ENCODE peak calls at places on chromosomes 11 and 22, in six cellular contexts. B is prostate gland, E is transverse colon, O is endothelial cell of umbilical vein, C is upper lobe of left lung, I is K562. A is an unnamed sample.

GRCh38 chr11:13291361-13291760 is 13.8 kb downstream of the BMAL1 start:
- DNase-seq in C (no peak), I (no peak), E (no peak), O (no peak), B (no peak), A (no peak)

GRCh38 chr11:109347304-109347703 is 74.7 kb upstream of the C11orf87 start:
- DNase-seq in O (no peak), C (no peak), E (no peak), B (no peak), I (no peak), A (no peak)

GRCh38 chr11:76276046-76276772 is 69.9 kb upstream of the WNT11 start:
- DNase-seq in C (no peak), O (no peak), I (no peak), E (no peak), B (no peak), A (no peak)

GRCh38 chr11:101321222-101321621 is 191.6 kb upstream of the PGR start:
- DNase-seq in I (no peak), B (no peak), C (peak), E (no peak), O (no peak), A (no peak)

GRCh38 chr22:24380220-24381218 is 46.9 kb upstream of the ADORA2A start:
- DNase-seq in I (no peak), B (no peak), E (no peak), C (no peak), O (no peak), A (no peak)

GRCh38 chr11:33179431-33179830 is 18.2 kb upstream of the CSTF3 start:
- DNase-seq in E (no peak), I (no peak), C (no peak), B (no peak), O (peak), A (no peak)

GRCh38 chr22:39432361-39432811 is 24.4 kb upstream of the MGAT3 start:
- DNase-seq in B (no peak), E (no peak), O (no peak), I (no peak), C (no peak), A (no peak)

GRCh38 chr22:44802956-44803355 is 50.6 kb downstream of the ARHGAP8 start:
- DNase-seq in C (no peak), O (no peak), E (no peak), I (no peak), B (no peak), A (no peak)

GRCh38 chr22:47173535-47174021 is 411.1 kb downstream of the TBC1D22A start:
- DNase-seq in C (no peak), B (no peak), I (no peak), E (peak), O (no peak), A (no peak)

GRCh38 chr11:85977751-85978160 is 91.1 kb downstream of the PICALM start:
- DNase-seq in C (no peak), B (no peak), I (no peak), O (no peak), E (no peak), A (no peak)

GRCh38 chr22:46079861-46080821 is 70.2 kb upstream of the PPARA start:
- DNase-seq in E (peak), C (peak), I (no peak), B (peak), O (no peak), A (no peak)
- TF ChIP-seq POLR2AphosphoS5 in E (no peak), C (peak), I (no peak), B (peak), O (no peak), A (no peak)

DNA sequence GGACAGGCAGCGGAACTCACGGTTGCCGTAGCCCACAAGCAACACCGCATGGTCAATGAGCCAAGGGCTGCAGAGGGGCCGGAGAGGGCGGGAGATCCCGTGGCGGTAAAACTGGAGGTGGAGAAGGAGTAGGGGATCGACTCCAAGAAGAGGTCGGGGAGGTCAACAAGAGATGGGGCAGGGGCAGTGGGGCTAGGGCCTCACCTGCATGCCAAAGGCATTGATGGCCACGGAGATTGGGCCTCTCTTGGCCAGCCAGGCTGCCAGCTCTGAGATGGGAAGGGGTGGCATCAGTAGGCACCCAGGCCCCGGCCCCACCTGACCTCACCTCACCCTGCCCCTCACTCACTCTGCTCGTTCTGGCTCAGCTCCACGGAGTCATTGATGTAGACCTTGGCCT is 3.9 kb downstream of the CTSF start:
- DNase-seq in E (no peak), B (no peak), I (no peak), C (no peak), O (no peak), A (no peak)
- TF ChIP-seq POLR2AphosphoS5 in E (no peak), B (no peak), I (no peak), C (no peak), O (no peak), A (no peak)

GRCh38 chr11:62446091-62446490 is 27.3 kb downstream of the SCGB1A1 start:
- DNase-seq in B (peak), O (no peak), E (peak), C (no peak), I (no peak), A (no peak)

GRCh38 chr11:62445314-62445740 is 26.5 kb downstream of the SCGB1A1 start:
- DNase-seq in O (peak), B (peak), E (peak), C (no peak), I (no peak), A (no peak)

GRCh38 chr11:62444835-62445234 is 26.0 kb downstream of the SCGB1A1 start:
- DNase-seq in B (no peak), O (no peak), C (no peak), I (no peak), E (no peak), A (no peak)

GRCh38 chr11:62443390-62444201 is 24.8 kb downstream of the SCGB1A1 start:
- DNase-seq in E (no peak), I (no peak), B (no peak), C (peak), O (no peak), A (no peak)

DNA sequence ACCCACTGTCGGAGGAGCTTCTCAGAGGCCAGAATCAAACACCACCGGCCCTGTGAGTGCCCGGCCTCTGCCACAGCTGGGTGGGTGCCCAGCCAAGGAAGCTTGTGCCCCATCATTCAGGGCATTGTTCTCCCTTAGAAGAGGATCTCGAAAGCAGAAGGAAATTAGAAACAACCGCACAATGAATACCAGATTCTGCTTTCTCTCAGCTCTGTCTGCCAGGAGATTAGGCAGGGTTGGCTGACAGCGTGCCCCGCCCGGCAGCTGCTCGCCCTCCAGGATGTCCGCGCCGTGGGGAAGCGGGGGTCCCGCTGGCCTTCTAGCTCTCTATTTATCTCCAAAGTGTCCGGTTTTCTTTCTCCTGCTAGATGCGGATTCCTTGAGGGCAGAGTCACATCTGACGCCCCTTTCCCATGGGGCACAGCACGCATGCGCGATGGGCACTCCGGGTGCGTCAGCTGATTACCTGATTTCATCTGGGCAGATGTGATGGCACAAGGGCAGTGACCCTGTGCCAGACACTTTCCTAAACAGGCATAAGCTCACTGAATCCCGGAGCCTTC is 25.5 kb downstream of the SCGB1A1 start:
- DNase-seq in E (peak), C (peak), O (peak), I (no peak), B (no peak), A (no peak)
- TF ChIP-seq POLR2AphosphoS5 in E (peak), C (peak), O (no peak), I (no peak), B (peak), A (no peak)

DNA sequence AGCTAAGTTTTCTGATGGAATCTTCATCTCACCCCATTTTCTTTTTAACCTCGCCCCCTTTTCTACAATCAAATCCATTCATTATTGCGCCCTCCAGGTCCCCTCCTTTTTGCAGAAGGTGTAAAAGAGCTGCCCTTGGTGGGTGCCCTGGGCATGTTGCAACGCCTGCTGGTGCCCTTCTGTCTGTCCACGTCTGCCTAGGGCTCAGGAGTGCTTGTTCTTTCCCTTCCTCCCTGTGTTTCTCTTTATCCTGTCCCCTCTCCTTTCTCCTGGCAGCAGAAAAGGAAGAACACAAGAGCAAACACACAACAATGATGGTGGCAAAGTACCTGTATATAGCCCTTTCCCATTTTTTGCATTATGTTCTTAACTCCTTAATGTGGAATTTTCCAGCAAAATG is 6.2 kb upstream of the TLCD5 start:
- DNase-seq in O (no peak), I (no peak), B (no peak), E (no peak), C (no peak), A (no peak)
- TF ChIP-seq POLR2AphosphoS5 in O (no peak), I (no peak), B (no peak), E (no peak), C (no peak), A (no peak)

GRCh38 chr11:66663741-66664296 is 13.9 kb downstream of the RBM4B start:
- DNase-seq in I (no peak), C (no peak), O (no peak), E (no peak), B (no peak), A (no peak)
- TF ChIP-seq POLR2AphosphoS5 in I (no peak), C (no peak), O (no peak), E (no peak), B (no peak), A (no peak)

GRCh38 chr11:43554148-43554473 is 126.4 kb upstream of the HSD17B12 start:
- DNase-seq in C (no peak), E (no peak), B (no peak), O (no peak), I (no peak), A (no peak)
- TF ChIP-seq POLR2AphosphoS5 in C (no peak), E (no peak), B (no peak), O (no peak), I (no peak), A (no peak)

DNA sequence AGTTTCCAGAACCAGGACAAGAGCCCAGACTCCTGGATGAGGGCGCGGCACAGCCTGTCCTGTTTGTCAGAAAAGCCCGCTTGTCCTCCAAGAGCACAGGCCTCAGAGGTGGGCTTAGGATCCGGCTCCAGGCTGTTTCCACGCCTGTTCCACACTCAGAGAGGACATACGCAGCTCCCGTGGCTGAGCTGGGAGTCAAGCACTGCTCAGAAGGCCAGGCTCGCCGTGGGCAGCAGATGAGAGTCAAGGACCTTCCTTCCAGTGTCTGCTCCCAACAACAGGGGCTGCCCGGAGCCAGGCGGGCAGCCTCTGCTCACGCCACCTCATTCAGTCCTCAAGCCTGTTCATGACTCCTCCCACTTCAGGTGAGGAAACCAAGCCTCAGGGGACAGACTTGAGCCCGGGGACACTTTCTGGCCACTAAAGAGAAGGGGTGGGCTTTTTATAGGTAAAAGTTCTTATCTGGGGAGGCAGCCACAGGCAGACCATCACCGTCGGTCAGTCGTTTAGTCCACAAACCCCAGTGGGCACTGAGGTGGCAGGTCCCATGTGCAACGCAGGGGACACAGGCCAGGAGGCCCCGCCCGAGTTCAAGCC is 3.8 kb downstream of the CYB5R3 start:
- DNase-seq in C (peak), B (no peak), E (no peak), I (no peak), O (peak), A (no peak)
- TF ChIP-seq POLR2AphosphoS5 in C (peak), B (peak), E (no peak), I (no peak), O (no peak), A (no peak)